ENCODE peak calls at places on chromosomes 6 and 20, in ten cellular contexts. P is lung, E is lower lobe of right lung, L is tibial artery, Q is heart left ventricle, Z is prostate gland, K is psoas muscle, Y is body of pancreas, N is stomach, R is mammary epithelial cell. G is an unnamed sample. For H3K4me1 and H3K36me3, the result is how much of the 10 kb centered on the place peaks cover.

GRCh38 chr20:57835462-57836455 is 125.9 kb upstream of the PMEPA1 start:
- DNase-seq in N (no peak), Z (no peak), Y (no peak), Q (no peak), E (no peak), K (no peak), R (no peak), P (no peak), L (peak), G (no peak)

GRCh38 chr20:7090001-7090400 is 322.5 kb downstream of the BMP2 start:
- DNase-seq in Z (no peak), R (peak), L (no peak), E (no peak), Q (no peak), K (no peak), N (no peak), Y (no peak), P (no peak), G (no peak)

GRCh38 chr6:112639436-112639835 is 292.3 kb downstream of the RFPL4B start:
- DNase-seq in P (no peak), Q (no peak), L (no peak), Z (no peak), Y (no peak), E (no peak), N (no peak), K (no peak), R (no peak), G (no peak)

GRCh38 chr20:38926934-38927616 is 858 bp downstream of the FAM83D start:
- DNase-seq in L (no peak), Y (no peak), Z (no peak), R (peak), E (no peak), N (no peak), P (no peak), K (no peak), Q (no peak), G (no peak)

GRCh38 chr6:26045046-26045938 is 41.9 kb upstream of the HFE start:
- DNase-seq in L (peak), K (peak), Z (peak), Y (peak), Q (peak), N (peak), P (peak), R (peak), E (peak), G (no peak)

GRCh38 chr6:30781697-30782424 is 37.5 kb upstream of the IER3 start:
- DNase-seq in Z (peak), L (peak), E (peak), R (peak), K (peak), Q (peak), N (peak), Y (peak), P (peak), G (no peak)

GRCh38 chr6:55794136-55794812 is 81.1 kb downstream of the BMP5 start:
- DNase-seq in L (no peak), Q (no peak), E (no peak), K (no peak), P (no peak), N (no peak), Z (no peak), R (peak), Y (no peak), G (no peak)

GRCh38 chr6:115570326-115570725 is 490.4 kb downstream of the FRK start:
- DNase-seq in L (no peak), N (no peak), K (no peak), E (no peak), Q (no peak), P (no peak), Z (no peak), Y (no peak), R (no peak), G (no peak)

GRCh38 chr6:170137911-170138910 is 152.7 kb downstream of the DLL1 start:
- DNase-seq in Z (no peak), K (peak), Y (peak), Q (no peak), N (peak), L (peak), P (no peak), R (no peak), E (peak), G (no peak)

GRCh38 chr6:145148392-145149175 is 586.7 kb downstream of the EPM2A start:
- DNase-seq in N (peak), E (peak), L (no peak), Z (no peak), Y (peak), P (peak), Q (peak), K (no peak), R (peak), G (peak)

DNA sequence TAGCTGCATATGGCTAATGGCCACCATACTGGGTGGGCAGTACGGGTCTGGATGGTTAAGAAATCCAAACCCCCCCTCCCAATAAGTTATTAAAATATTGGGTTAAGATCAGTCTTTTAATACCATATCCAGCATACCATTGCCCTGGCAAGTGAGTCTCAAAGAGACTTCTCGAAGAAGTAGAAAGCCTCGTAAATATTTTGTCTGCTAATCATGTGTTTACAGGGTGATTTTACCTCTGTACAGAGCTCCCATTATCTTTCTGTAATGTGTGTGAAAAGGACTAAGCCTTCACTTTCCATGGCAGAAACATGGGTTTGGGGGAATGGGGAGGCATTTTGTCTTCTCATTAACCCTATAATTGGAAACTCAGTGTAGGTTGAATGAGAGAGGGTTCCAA is 174.7 kb upstream of the LAMP5 start:
- DNase-seq in R (no peak), Z (no peak), E (no peak), K (no peak), Q (no peak), L (no peak), N (no peak), P (no peak), Y (no peak), G (no peak)
- H3K4me1 ChIP-seq in R (under half), Z (under half), E (under half), K (under half), Q (under half), L (under half), N (under half), P (under half), Y (under half), G (under half)

GRCh38 chr6:117544725-117545124 is 57.6 kb downstream of the GOPC start:
- DNase-seq in Q (no peak), P (no peak), R (no peak), L (no peak), E (no peak), N (no peak), Z (no peak), K (no peak), Y (no peak), G (no peak)
- H3K36me3 ChIP-seq in Q (under half), P (under half), R (under half), L (under half), E (half or more), N (half or more), Z (under half), K (under half), Y (under half), G (under half)

GRCh38 chr6:7562769-7563168 is 21.3 kb downstream of the DSP start:
- DNase-seq in Y (no peak), R (no peak), E (no peak), P (no peak), N (no peak), Z (no peak), L (no peak), K (no peak), Q (no peak), G (no peak)

GRCh38 chr6:7569082-7569481 is 20.9 kb upstream of the SNRNP48 start:
- DNase-seq in E (no peak), Z (no peak), N (no peak), L (no peak), Q (no peak), R (no peak), Y (no peak), K (no peak), P (no peak), G (no peak)

GRCh38 chr6:7568021-7568420 is 22.0 kb upstream of the SNRNP48 start:
- DNase-seq in Z (no peak), P (no peak), R (no peak), L (no peak), Y (no peak), Q (no peak), E (no peak), N (no peak), K (no peak), G (no peak)

GRCh38 chr6:7566031-7566556 is 23.9 kb upstream of the SNRNP48 start:
- DNase-seq in E (no peak), L (no peak), N (no peak), K (no peak), Q (no peak), P (no peak), Y (no peak), Z (no peak), R (no peak), G (no peak)

GRCh38 chr6:7566617-7567173 is 23.3 kb upstream of the SNRNP48 start:
- DNase-seq in P (no peak), Q (no peak), R (no peak), L (no peak), Z (no peak), K (no peak), Y (no peak), N (no peak), E (no peak), G (no peak)
- TF ChIP-seq CTCF in P (no peak), Q (no peak), R (no peak), L (no peak), Z (no peak), K (no peak), Y (no peak), N (no peak), E (no peak), G (no peak)

DNA sequence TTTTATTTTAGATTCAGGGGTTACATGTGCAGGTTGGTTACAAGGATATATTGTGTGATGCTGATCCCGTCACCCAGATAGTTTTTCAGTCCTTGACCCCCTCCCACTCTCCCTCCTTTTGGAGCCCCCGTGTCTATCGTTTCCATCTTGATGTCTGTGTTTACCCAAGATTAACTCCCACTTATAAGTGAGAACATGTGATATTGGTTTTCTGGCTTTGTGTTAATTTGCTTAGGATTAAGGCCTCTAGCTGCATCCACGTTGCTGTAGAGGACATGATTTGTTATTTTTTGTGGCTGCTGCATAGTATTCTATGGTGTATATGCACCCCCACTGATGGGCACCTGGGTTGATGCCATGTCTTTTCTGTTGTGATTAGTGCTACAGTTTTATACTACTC is 178.6 kb downstream of the PLCB1 start:
- DNase-seq in E (no peak), N (no peak), K (no peak), R (no peak), Y (no peak), Q (no peak), L (no peak), P (no peak), Z (no peak), G (no peak)
- H3K4me1 ChIP-seq in E (under half), N (under half), K (under half), R (under half), Y (under half), Q (under half), L (under half), P (under half), Z (under half), G (under half)

GRCh38 chr6:126017668-126018067 is 31.3 kb downstream of the TRMT11 start:
- DNase-seq in E (no peak), Q (no peak), R (no peak), L (no peak), Y (no peak), K (no peak), Z (no peak), P (no peak), N (no peak), G (no peak)
- H3K36me3 ChIP-seq in E (half or more), Q (under half), R (under half), L (half or more), Y (under half), K (under half), Z (under half), P (under half), N (half or more), G (under half)

DNA sequence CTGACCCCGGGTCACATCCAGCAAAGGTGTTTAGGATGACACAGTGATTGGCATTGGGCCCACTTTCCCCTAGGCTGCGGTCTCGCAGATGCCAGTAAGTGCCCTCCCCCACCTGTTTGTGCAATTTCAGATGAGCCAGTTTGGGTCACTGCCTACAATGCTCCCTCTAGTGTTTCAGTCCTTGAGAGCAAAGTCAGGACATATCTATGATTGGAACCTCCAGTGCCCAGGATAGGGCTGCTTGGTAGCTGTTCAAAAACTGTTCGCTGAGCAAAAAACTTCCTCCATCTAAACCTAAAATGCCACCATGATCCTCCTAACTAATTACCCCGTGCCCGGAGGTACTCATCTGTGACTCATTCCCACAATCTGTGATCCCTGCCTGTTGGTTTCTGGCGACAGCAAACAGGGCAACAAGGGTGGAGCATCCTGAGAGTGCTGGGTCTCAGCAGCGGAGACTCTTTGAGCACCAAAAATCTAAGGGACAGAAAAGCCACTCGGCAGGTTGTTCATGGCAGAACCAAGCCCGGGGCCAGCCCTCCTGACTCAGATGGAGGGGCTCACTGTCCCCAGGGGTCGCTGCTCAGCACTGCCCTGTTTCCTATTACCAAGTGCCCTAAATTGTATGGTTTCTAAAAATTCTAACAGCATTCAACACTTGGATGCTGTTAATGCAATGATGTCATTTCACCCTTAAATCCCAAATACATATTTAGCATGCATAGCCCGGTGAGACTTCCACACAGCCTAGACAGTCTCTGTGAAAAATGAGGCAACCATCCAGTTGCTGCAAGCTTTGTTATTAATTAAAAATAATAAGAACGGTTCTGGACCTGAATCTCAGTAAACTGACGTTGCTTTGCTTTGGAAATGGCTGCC is 5.0 kb downstream of the VSX1 start:
- DNase-seq in E (no peak), K (peak), Z (no peak), N (peak), Q (no peak), R (peak), L (no peak), Y (peak), P (no peak), G (peak)
- TF ChIP-seq CTCF in E (no peak), K (peak), Z (no peak), N (no peak), Q (no peak), R (peak), L (no peak), Y (peak), P (no peak), G (peak)

GRCh38 chr6:150159757-150160156 is 16.9 kb downstream of the PPP1R14C start:
- DNase-seq in R (no peak), Z (no peak), L (no peak), K (no peak), Y (no peak), Q (no peak), P (no peak), E (no peak), N (no peak), G (no peak)

GRCh38 chr6:150163970-150164369 is 21.1 kb downstream of the PPP1R14C start:
- DNase-seq in K (no peak), N (no peak), Q (no peak), L (no peak), R (no peak), E (no peak), P (no peak), Z (no peak), Y (no peak), G (no peak)

GRCh38 chr6:150167479-150167873 is 24.6 kb downstream of the PPP1R14C start:
- DNase-seq in Q (peak), L (no peak), P (no peak), E (no peak), Y (no peak), N (no peak), R (no peak), K (no peak), Z (no peak), G (peak)

GRCh38 chr6:150169609-150170008 is 26.8 kb downstream of the PPP1R14C start:
- DNase-seq in L (no peak), P (no peak), Q (no peak), E (no peak), K (no peak), N (no peak), Z (no peak), R (peak), Y (no peak), G (no peak)

GRCh38 chr6:150165020-150165702 is 22.3 kb downstream of the PPP1R14C start:
- DNase-seq in E (no peak), P (no peak), R (peak), N (no peak), Z (no peak), L (no peak), Y (no peak), K (no peak), Q (no peak), G (no peak)
- H3K4me1 ChIP-seq in E (under half), P (under half), R (under half), N (under half), Z (under half), L (under half), Y (under half), K (under half), Q (under half), G (under half)

GRCh38 chr20:47258745-47259695 is 97.5 kb downstream of the ZMYND8 start:
- DNase-seq in Z (no peak), R (peak), Q (peak), N (no peak), Y (no peak), L (no peak), E (peak), P (no peak), K (no peak), G (no peak)

GRCh38 chr20:47253860-47254259 is 102.6 kb downstream of the ZMYND8 start:
- DNase-seq in Z (no peak), K (no peak), R (no peak), E (no peak), P (no peak), Q (no peak), Y (no peak), L (no peak), N (no peak), G (no peak)

GRCh38 chr20:47257771-47258170 is 98.7 kb downstream of the ZMYND8 start:
- DNase-seq in N (no peak), R (no peak), E (no peak), P (no peak), K (no peak), Y (no peak), Z (no peak), Q (no peak), L (no peak), G (no peak)

GRCh38 chr20:47256665-47257236 is 99.7 kb downstream of the ZMYND8 start:
- DNase-seq in P (no peak), R (no peak), Z (peak), Q (no peak), K (no peak), Y (no peak), E (no peak), L (no peak), N (no peak), G (no peak)

DNA sequence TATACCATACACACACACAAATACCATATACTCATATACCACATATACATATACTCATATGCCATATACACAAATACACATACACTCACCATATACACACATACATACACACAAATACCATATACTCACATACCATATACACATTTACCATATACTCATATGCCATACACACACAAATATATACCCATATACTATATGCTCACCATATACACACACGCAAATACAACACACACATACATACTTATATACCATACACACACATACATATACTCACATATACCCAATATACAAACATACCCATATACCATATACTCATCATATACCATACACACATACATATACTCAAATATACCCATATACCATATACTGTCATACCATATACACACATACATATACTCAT is 99.2 kb downstream of the ZMYND8 start:
- DNase-seq in L (no peak), Z (no peak), N (no peak), Y (no peak), P (no peak), E (no peak), R (no peak), Q (no peak), K (no peak), G (no peak)
- H3K36me3 ChIP-seq in L (under half), Z (under half), N (half or more), Y (under half), P (under half), E (half or more), R (under half), Q (under half), K (under half), G (under half)

DNA sequence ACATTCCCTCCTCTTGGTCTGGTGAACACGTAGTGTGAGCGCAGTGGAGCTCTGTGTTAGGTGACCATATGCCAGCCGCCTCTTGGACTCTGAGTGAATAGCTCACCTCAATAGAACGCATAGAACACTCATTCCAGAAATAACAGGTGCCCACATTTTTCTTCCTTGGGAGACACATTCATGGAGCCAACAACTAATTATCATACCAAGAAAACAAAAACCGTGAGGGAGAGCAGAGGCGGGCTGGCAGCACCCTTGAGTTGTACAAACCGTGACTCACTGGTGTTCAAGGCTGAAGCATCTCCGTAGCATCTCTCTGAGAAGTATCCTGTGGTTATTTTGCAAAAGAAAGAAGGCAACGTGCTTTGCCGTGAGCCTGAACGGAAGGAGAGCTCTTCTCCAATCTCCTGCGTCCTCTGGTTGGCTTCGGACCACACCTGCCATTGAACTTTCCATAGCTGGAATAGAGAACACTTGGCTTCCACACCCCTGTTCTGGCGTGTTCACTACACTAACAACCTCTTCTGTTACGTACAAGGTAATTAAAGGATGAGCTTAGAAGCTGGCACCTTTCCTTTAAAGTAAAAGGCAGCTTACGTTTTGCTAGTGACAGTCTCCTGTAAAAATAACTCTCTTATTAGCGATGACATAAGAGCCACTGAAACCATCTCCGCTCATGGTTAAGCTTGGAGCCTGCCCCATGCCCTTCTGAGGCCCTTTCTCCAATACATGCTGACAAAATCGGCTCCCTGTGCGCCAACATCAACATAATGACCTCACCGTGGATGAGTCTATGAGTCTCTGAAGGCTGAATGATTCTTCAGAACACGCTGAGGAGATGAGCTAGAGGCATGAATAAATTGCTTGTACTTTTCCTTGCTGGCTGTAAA is 30.2 kb upstream of the SGK1 start:
- DNase-seq in N (no peak), E (no peak), L (peak), Y (no peak), Z (no peak), Q (peak), P (no peak), K (peak), R (peak), G (no peak)
- TF ChIP-seq CTCF in N (no peak), E (no peak), L (no peak), Y (no peak), Z (no peak), Q (no peak), P (no peak), K (no peak), R (no peak), G (no peak)

G was measured in Caco-2.